ENCODE peak calls at places on chromosomes 5 and 9, in eight cellular contexts. F is activated T-cell treated with anti-CD3 and anti-CD28 coated beads, Interleukin-2, amount 50 U/mL, for 72 hours; S is germinal center; N is caudate nucleus; Y is fibroblast of the aortic adventitia; Q is astrocyte of the spinal cord; B is KBM-7; K is HEK293T. J is an unnamed sample.

GRCh38 chr5:78537821-78538220 is 110.8 kb downstream of the LHFPL2 start:
- DNase-seq in F (no peak), Q (peak), B (peak), N (no peak), K (peak), Y (peak), S (peak), J (no peak)

GRCh38 chr9:109062543-109062942 is 49.2 kb upstream of the CTNNAL1 start:
- DNase-seq in F (no peak), S (no peak), Q (no peak), K (no peak), N (no peak), Y (no peak), B (no peak), J (no peak)

GRCh38 chr5:172502969-172503368 is 48.6 kb upstream of the SH3PXD2B start:
- DNase-seq in B (no peak), N (no peak), F (no peak), Q (no peak), K (peak), Y (no peak), S (no peak), J (no peak)

GRCh38 chr5:124948062-124948753 is 201.8 kb upstream of the ZNF608 start:
- DNase-seq in F (no peak), S (no peak), B (peak), K (no peak), Y (no peak), Q (no peak), N (no peak), J (no peak)

GRCh38 chr9:22395585-22396205 is 50.9 kb upstream of the DMRTA1 start:
- DNase-seq in K (no peak), B (no peak), Y (peak), Q (peak), N (no peak), S (no peak), F (no peak), J (no peak)

GRCh38 chr5:174177976-174178600 is 132.6 kb downstream of the NSG2 start:
- DNase-seq in S (no peak), N (no peak), Q (no peak), B (no peak), F (no peak), K (no peak), Y (no peak), J (no peak)

GRCh38 chr9:99130069-99130468 is 25.2 kb downstream of the TGFBR1 start:
- DNase-seq in Y (no peak), S (peak), B (peak), K (no peak), N (no peak), F (no peak), Q (no peak), J (no peak)

GRCh38 chr5:91142819-91143218 is 240.3 kb downstream of the ARRDC3 start:
- DNase-seq in S (no peak), N (no peak), F (no peak), B (no peak), K (no peak), Y (no peak), Q (no peak), J (no peak)

GRCh38 chr5:76601470-76601869 is 21.7 kb downstream of the F2RL2 start:
- DNase-seq in S (peak), F (peak), Y (peak), B (peak), Q (peak), N (no peak), K (peak), J (no peak)

GRCh38 chr5:57383093-57383861 is 99.3 kb downstream of the ACTBL2 start:
- DNase-seq in S (no peak), Q (peak), F (peak), Y (peak), N (no peak), K (peak), B (peak), J (no peak)

GRCh38 chr9:89991204-89991790 is 386.5 kb downstream of the GADD45G start:
- DNase-seq in Q (no peak), S (no peak), K (no peak), F (no peak), Y (no peak), N (no peak), B (no peak), J (no peak)

GRCh38 chr5:39427225-39427624 is 2.4 kb upstream of the DAB2 start:
- DNase-seq in F (no peak), B (no peak), S (no peak), N (no peak), Y (peak), K (no peak), Q (peak), J (no peak)

GRCh38 chr5:153660919-153661318 is 170.4 kb downstream of the GRIA1 start:
- DNase-seq in S (no peak), F (no peak), K (peak), B (no peak), N (no peak), Q (peak), Y (no peak), J (no peak)

GRCh38 chr5:154757647-154758406 is 2.6 kb downstream of the LARP1 start:
- DNase-seq in K (no peak), N (no peak), S (no peak), B (no peak), F (peak), Q (no peak), Y (no peak), J (no peak)

GRCh38 chr9:110015759-110016158 is 192.2 kb downstream of the C9orf152 start:
- DNase-seq in F (peak), K (no peak), N (no peak), Q (peak), Y (peak), S (no peak), B (peak), J (no peak)

GRCh38 chr9:18459958-18460584 is 13.9 kb upstream of the ADAMTSL1 start:
- DNase-seq in N (no peak), F (no peak), K (no peak), Q (peak), B (no peak), Y (peak), S (no peak), J (no peak)

GRCh38 chr9:126985870-126986498 is 71.4 kb downstream of the RALGPS1 start:
- DNase-seq in N (no peak), B (peak), Q (peak), Y (peak), K (no peak), S (peak), F (peak), J (peak)

GRCh38 chr5:112951124-112951702 is 25.4 kb upstream of the DCP2 start:
- DNase-seq in Q (no peak), F (peak), S (no peak), N (no peak), Y (no peak), K (no peak), B (no peak), J (no peak)

GRCh38 chr9:89595646-89596045 is 9.2 kb upstream of the GADD45G start:
- DNase-seq in B (no peak), K (no peak), N (no peak), Q (no peak), F (no peak), S (no peak), Y (no peak), J (no peak)

GRCh38 chr5:136006164-136006563 is 22.6 kb upstream of the TGFBI start:
- DNase-seq in S (no peak), Y (no peak), Q (no peak), K (no peak), F (no peak), N (no peak), B (no peak), J (peak)

GRCh38 chr9:84894859-84895258 is 225.3 kb downstream of the NTRK2 start:
- DNase-seq in S (no peak), K (no peak), N (no peak), Y (no peak), B (no peak), Q (no peak), F (no peak), J (no peak)

J was measured in tibial artery.